ENCODE peak calls at places on chromosomes 1 and 21, in nine cellular contexts. D is C1 segment of cervical spinal cord; I is NCI-H2081; M is mesothelial cell of epicardium; B is hypothalamus; U is MCF 10A; J is activated CD8-positive, alpha-beta T cell treated with anti-CD3 and anti-CD28 coated beads, Interleukin-2, amount 10 ng/mL, durations not matched to agents 7 days and 5 days; S is HTR-8/SVneo; G is GM12891. O is an unnamed sample.

GRCh38 chr1:91993256-91993655 is 36.5 kb upstream of the EPHX4 start:
- DNase-seq in D (no peak), I (no peak), M (no peak), B (no peak), U (no peak), J (no peak), S (no peak), G (no peak), O (no peak)

GRCh38 chr1:33985656-33986055 is 121.8 kb downstream of the HMGB4 start:
- DNase-seq in D (no peak), I (no peak), M (no peak), B (no peak), U (peak), J (no peak), S (no peak), G (no peak), O (no peak)

GRCh38 chr1:161763522-161764098 is 2.5 kb upstream of the ATF6 start:
- DNase-seq in D (no peak), I (peak), M (no peak), B (no peak), U (peak), J (peak), S (no peak), G (no peak), O (peak)

GRCh38 chr1:16064536-16065196 is 8.8 kb downstream of the FAM131C start:
- DNase-seq in D (no peak), I (no peak), M (no peak), B (no peak), U (no peak), J (peak), S (no peak), G (no peak), O (no peak)

GRCh38 chr1:161033751-161034150 is 5.0 kb downstream of the TSTD1 start:
- DNase-seq in D (no peak), I (no peak), M (no peak), B (no peak), U (peak), J (no peak), S (no peak), G (no peak), O (peak)

GRCh38 chr21:41562101-41563000 is 54.4 kb upstream of the TMPRSS2 start:
- DNase-seq in D (no peak), I (no peak), M (no peak), B (no peak), U (no peak), J (no peak), S (no peak), G (no peak), O (no peak)

GRCh38 chr21:22536511-22536910 is 1538.3 kb downstream of the NCAM2 start:
- DNase-seq in D (no peak), I (no peak), M (no peak), B (no peak), U (peak), J (no peak), S (peak), G (no peak), O (peak)

GRCh38 chr1:170893655-170894297 is 41.6 kb upstream of the MROH9 start:
- DNase-seq in D (no peak), I (no peak), M (no peak), B (no peak), U (no peak), J (no peak), S (no peak), G (no peak), O (no peak)

GRCh38 chr1:165828103-165828558 is 717 bp downstream of the UCK2 start:
- DNase-seq in D (no peak), I (peak), M (peak), B (peak), U (peak), J (peak), S (peak), G (peak), O (peak)

GRCh38 chr1:92922378-92923035 is 38.8 kb downstream of the DIPK1A start:
- DNase-seq in D (no peak), I (no peak), M (no peak), B (no peak), U (no peak), J (no peak), S (no peak), G (no peak), O (no peak)

GRCh38 chr1:72101840-72102632 is 180.3 kb downstream of the NEGR1 start:
- DNase-seq in D (no peak), I (no peak), M (no peak), B (no peak), U (no peak), J (no peak), S (no peak), G (no peak), O (no peak)

GRCh38 chr1:32988665-32989064 is 24.1 kb upstream of the RNF19B start:
- DNase-seq in D (no peak), I (no peak), M (no peak), B (no peak), U (peak), J (no peak), S (no peak), G (no peak), O (no peak)

GRCh38 chr21:28111151-28111619 is 881.5 kb downstream of the LTN1 start:
- DNase-seq in D (no peak), I (no peak), M (peak), B (no peak), U (no peak), J (no peak), S (no peak), G (no peak), O (no peak)

GRCh38 chr1:40313329-40313957 is 3.6 kb downstream of the COL9A2 start:
- DNase-seq in D (no peak), I (no peak), M (no peak), B (no peak), U (no peak), J (no peak), S (peak), G (no peak), O (no peak)

GRCh38 chr1:161936786-161937185 is 86.9 kb downstream of the OLFML2B start:
- DNase-seq in D (no peak), I (no peak), M (no peak), B (no peak), U (no peak), J (no peak), S (no peak), G (no peak), O (no peak)

GRCh38 chr1:78171736-78172590 is 126.2 kb downstream of the GIPC2 start:
- DNase-seq in D (no peak), I (no peak), M (no peak), B (no peak), U (no peak), J (no peak), S (peak), G (no peak), O (no peak)

GRCh38 chr1:14487671-14488070 is 110.8 kb upstream of the KAZN start:
- DNase-seq in D (no peak), I (no peak), M (no peak), B (no peak), U (no peak), J (no peak), S (no peak), G (no peak), O (peak)

GRCh38 chr1:66330711-66331110 is 203.2 kb upstream of the SGIP1 start:
- DNase-seq in D (no peak), I (no peak), M (no peak), B (no peak), U (no peak), J (no peak), S (no peak), G (no peak), O (no peak)